ENCODE peak calls at places on chromosomes 3 and 15, in seven cellular contexts. R is CD8-positive, alpha-beta T cell; G is left ventricle myocardium inferior; H is tibial nerve; C is epithelial cell of esophagus; X is brain microvascular endothelial cell; Z is BJ. Y is an unnamed sample.
A peak's percentile ranks its signal among the peaks of the same experiment; 100 is the strongest.

GRCh38 chr3:15882577-15882976 is 84.8 kb upstream of the ANKRD28 start:
- DNase-seq in R (no peak), G (no peak), H (no peak), C (no peak), X (no peak), Z (no peak), Y (no peak)

GRCh38 chr15:57306944-57307411 is 69.3 kb upstream of the CGNL1 start:
- DNase-seq in R (no peak), G (no peak), H (no peak), C (no peak), X (no peak), Z (no peak), Y (no peak)

GRCh38 chr3:140207541-140207940 is 272.6 kb downstream of the CLSTN2 start:
- DNase-seq in R (no peak), G (no peak), H (no peak), C (no peak), X (no peak), Z (no peak), Y (no peak)

GRCh38 chr15:45139770-45140169 is 10.0 kb downstream of the DUOX1 start:
- DNase-seq in R (no peak), G (no peak), H (no peak), C (no peak), X (no peak), Z (no peak), Y (no peak)

GRCh38 chr3:120348065-120348980 is 831 bp downstream of the LRRC58 start:
- DNase-seq in R (peak; percentile 49), G (no peak), H (peak; percentile 5), C (no peak), X (no peak), Z (no peak), Y (no peak)

GRCh38 chr15:52649686-52650085 is 29.5 kb downstream of the ATOSA start:
- DNase-seq in R (no peak), G (no peak), H (no peak), C (no peak), X (no peak), Z (no peak), Y (no peak)

GRCh38 chr15:57972801-57973311 is 92.7 kb downstream of the ALDH1A2 start:
- DNase-seq in R (no peak), G (no peak), H (no peak), C (no peak), X (no peak), Z (no peak), Y (no peak)

GRCh38 chr15:68279779-68280745 is 2.5 kb downstream of the FEM1B start:
- DNase-seq in R (no peak), G (no peak), H (no peak), C (peak; percentile 56), X (no peak), Z (no peak), Y (no peak)

GRCh38 chr3:47536967-47537366 is 23.5 kb upstream of the ELP6 start:
- DNase-seq in R (no peak), G (no peak), H (no peak), C (no peak), X (no peak), Z (no peak), Y (no peak)

GRCh38 chr3:43921056-43921455 is 230.3 kb downstream of the ABHD5 start:
- DNase-seq in R (no peak), G (no peak), H (no peak), C (no peak), X (peak; percentile 7), Z (no peak), Y (no peak)

GRCh38 chr15:35427091-35427490 is 118.9 kb downstream of the DPH6 start:
- DNase-seq in R (no peak), G (no peak), H (no peak), C (peak; percentile 57), X (peak; percentile 58), Z (peak; percentile 44), Y (no peak)

GRCh38 chr15:89359471-89360293 is 25.1 kb upstream of the POLG start:
- DNase-seq in R (no peak), G (no peak), H (no peak), C (no peak), X (no peak), Z (no peak), Y (no peak)

GRCh38 chr3:52025453-52025852 is 29.8 kb upstream of the RPL29 start:
- DNase-seq in R (no peak), G (no peak), H (no peak), C (no peak), X (no peak), Z (no peak), Y (no peak)

GRCh38 chr15:93929375-93930094 is 301.8 kb upstream of the MCTP2 start:
- DNase-seq in R (no peak), G (peak; percentile 37), H (peak; percentile 44), C (peak; percentile 75), X (peak; percentile 91), Z (peak; percentile 41), Y (no peak)

GRCh38 chr3:23172059-23172458 is 31.1 kb upstream of the UBE2E2 start:
- DNase-seq in R (no peak), G (no peak), H (no peak), C (peak; percentile 42), X (no peak), Z (no peak), Y (no peak)

GRCh38 chr3:37700849-37701248 is 160.8 kb upstream of the CTDSPL start:
- DNase-seq in R (no peak), G (no peak), H (peak; percentile 19), C (peak; percentile 34), X (no peak), Z (no peak), Y (no peak)

GRCh38 chr3:9770276-9770812 is 597 bp upstream of the CAMK1 start:
- DNase-seq in R (no peak), G (peak; percentile 91), H (peak; percentile 94), C (no peak), X (no peak), Z (no peak), Y (no peak)

GRCh38 chr3:9767418-9767817 is 2.3 kb downstream of the CAMK1 start:
- DNase-seq in R (no peak), G (peak; percentile 44), H (no peak), C (no peak), X (no peak), Z (no peak), Y (no peak)

GRCh38 chr3:9769012-9769411 is 735 bp downstream of the CAMK1 start:
- DNase-seq in R (no peak), G (no peak), H (no peak), C (no peak), X (no peak), Z (no peak), Y (no peak)

GRCh38 chr3:9768376-9768775 is 1.4 kb downstream of the CAMK1 start:
- DNase-seq in R (no peak), G (no peak), H (no peak), C (no peak), X (no peak), Z (no peak), Y (no peak)

DNA sequence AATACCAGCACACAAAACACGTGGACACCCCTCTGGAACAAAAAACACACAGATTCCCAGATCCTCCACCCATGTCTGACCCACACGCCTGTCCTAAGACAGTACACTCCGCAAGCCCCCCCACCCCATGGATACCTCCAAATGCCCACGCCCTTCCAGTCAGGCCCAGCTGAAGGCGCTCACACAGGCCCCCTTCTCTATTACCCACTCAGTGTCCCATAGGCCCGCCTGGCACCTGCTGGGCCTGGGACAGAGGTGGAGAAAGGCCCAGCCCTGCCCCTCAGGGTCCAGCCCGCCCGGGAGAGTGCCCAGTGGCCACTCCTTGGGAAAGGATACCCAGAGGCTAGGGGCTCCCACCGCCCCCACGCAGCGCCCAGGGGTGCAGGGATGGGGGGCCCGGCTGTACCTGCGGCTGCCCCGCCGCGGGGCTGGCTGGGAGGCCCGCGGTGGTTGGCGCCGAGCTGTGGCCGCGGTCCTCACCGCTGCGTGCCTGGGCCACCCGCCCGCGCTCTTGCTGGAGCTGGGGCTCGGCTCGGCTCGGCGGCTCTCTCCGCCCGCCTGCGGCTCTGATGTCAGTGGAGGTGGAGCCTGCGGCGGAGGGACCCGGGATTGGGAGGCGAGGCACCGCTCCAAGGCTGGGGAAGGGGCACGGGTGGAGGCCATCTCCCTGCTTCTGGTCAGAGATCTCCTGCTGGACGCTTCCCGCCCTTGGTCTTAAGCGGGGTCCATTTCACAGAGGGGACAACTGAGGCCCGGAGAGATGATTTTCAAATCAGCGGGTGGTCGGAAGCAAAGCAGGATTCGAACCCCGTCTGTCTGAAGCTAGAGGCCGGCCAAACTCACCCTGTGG is at the start of gene CAMK1:
- DNase-seq in R (peak; percentile 49), G (peak; percentile 88), H (peak; percentile 70), C (peak; percentile 69), X (peak; percentile 45), Z (peak; percentile 8), Y (no peak)
- H3K4me3 ChIP-seq in R (peak within 1 kb of the TSS; percentile 47), G (peak within 1 kb of the TSS; percentile 82), H (peak within 1 kb of the TSS; percentile 93), C (peak within 1 kb of the TSS; percentile 49), X (peak within 1 kb of the TSS; percentile 58), Z (peak within 1 kb of the TSS; percentile 69), Y (peak within 1 kb of the TSS; percentile 58)

GRCh38 chr15:79849789-79850188 is 47.0 kb downstream of the MTHFS start:
- DNase-seq in R (no peak), G (no peak), H (no peak), C (peak; percentile 48), X (peak; percentile 64), Z (no peak), Y (no peak)
- TF ChIP-seq CTCF in R (peak; percentile 27), G (peak; percentile 53), H (no peak), C (peak; percentile 40), X (peak; percentile 92), Z (peak; percentile 68), Y (peak; percentile 48)

GRCh38 chr3:126212629-126213375 is 32.4 kb upstream of the ALDH1L1 start:
- DNase-seq in R (no peak), G (peak; percentile 59), H (no peak), C (peak; percentile 46), X (no peak), Z (no peak), Y (no peak)
- H3K4me3 ChIP-seq in R (no peak overlapping the region), G (peak overlapping the region; percentile 73), H (peak overlapping the region; percentile 64), C (peak overlapping the region; percentile 38), X (peak overlapping the region; percentile 53), Z (peak overlapping the region; percentile 9), Y (peak overlapping the region; percentile 64)

DNA sequence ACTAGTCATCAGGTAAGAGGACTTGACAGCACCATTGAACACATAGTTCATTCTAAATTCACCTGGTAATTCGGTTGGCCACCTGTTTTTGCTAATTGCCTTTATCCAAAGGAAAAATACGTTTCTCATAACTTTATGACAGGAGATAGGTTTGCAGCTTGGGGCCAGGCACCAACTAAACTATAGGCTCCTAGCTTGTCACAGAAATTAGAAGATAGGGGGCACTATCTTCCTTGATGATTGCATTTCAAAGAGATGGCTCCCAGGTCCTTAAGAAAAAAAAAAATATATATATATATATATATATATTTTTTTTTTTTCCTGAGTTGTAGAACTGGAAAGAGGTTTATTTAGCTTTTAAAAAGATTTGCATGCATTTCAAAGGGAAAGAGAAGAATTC is 563.6 kb downstream of the NAALADL2 start:
- DNase-seq in R (no peak), G (no peak), H (no peak), C (peak; percentile 35), X (no peak), Z (no peak), Y (no peak)
- TF ChIP-seq CTCF in R (no peak), G (no peak), H (no peak), C (no peak), X (no peak), Z (no peak), Y (no peak)